ENCODE peak calls at places on chromosomes 11 and 22, in four cellular contexts. One of them, this sample, is unnamed.

GRCh38 chr22:50236731-50237409 is 8.0 kb downstream of the TUBGCP6 start:
- DNase-seq in endothelial cell: no peak
- DNase-seq in tibial artery: no peak
- DNase-seq in cardiac muscle cell: no peak
- DNase-seq in this sample: peak; percentile 31

GRCh38 chr11:43523632-43524031 is 156.9 kb upstream of the HSD17B12 start:
- DNase-seq in endothelial cell: no peak
- DNase-seq in tibial artery: no peak
- DNase-seq in cardiac muscle cell: no peak
- DNase-seq in this sample: no peak

GRCh38 chr11:119474682-119475596 is 52.0 kb upstream of the THY1 start:
- DNase-seq in endothelial cell: peak; percentile 79
- DNase-seq in tibial artery: peak; percentile 66
- DNase-seq in cardiac muscle cell: peak; percentile 83
- DNase-seq in this sample: peak; percentile 80

GRCh38 chr11:110182886-110183285 is 89.7 kb downstream of the ZC3H12C start:
- DNase-seq in endothelial cell: no peak
- DNase-seq in tibial artery: no peak
- DNase-seq in cardiac muscle cell: peak; percentile 35
- DNase-seq in this sample: no peak

GRCh38 chr22:28148816-28149465 is 229.9 kb upstream of the PITPNB start:
- DNase-seq in endothelial cell: no peak
- DNase-seq in tibial artery: no peak
- DNase-seq in cardiac muscle cell: no peak
- DNase-seq in this sample: no peak

GRCh38 chr11:41578421-41579047 is 119.1 kb upstream of the LRRC4C start:
- DNase-seq in endothelial cell: no peak
- DNase-seq in tibial artery: no peak
- DNase-seq in cardiac muscle cell: no peak
- DNase-seq in this sample: no peak

GRCh38 chr11:79466411-79466810 is 25.6 kb upstream of the TENM4 start:
- DNase-seq in endothelial cell: no peak
- DNase-seq in tibial artery: no peak
- DNase-seq in cardiac muscle cell: peak; percentile 50
- DNase-seq in this sample: no peak

GRCh38 chr11:68569357-68569756 is 108.8 kb downstream of the PPP6R3 start:
- DNase-seq in endothelial cell: no peak
- DNase-seq in tibial artery: no peak
- DNase-seq in cardiac muscle cell: no peak
- DNase-seq in this sample: no peak

GRCh38 chr11:67195971-67196418 is 70.3 kb upstream of the GRK2 start:
- DNase-seq in endothelial cell: no peak
- DNase-seq in tibial artery: no peak
- DNase-seq in cardiac muscle cell: peak; percentile 33
- DNase-seq in this sample: no peak

GRCh38 chr11:377174-377865 is 8.0 kb downstream of the B4GALNT4 start:
- DNase-seq in endothelial cell: no peak
- DNase-seq in tibial artery: no peak
- DNase-seq in cardiac muscle cell: no peak
- DNase-seq in this sample: no peak

GRCh38 chr11:117010808-117011540 is 87.3 kb downstream of the SIK3 start:
- DNase-seq in endothelial cell: no peak
- DNase-seq in tibial artery: no peak
- DNase-seq in cardiac muscle cell: peak; percentile 93
- DNase-seq in this sample: no peak

GRCh38 chr22:27474711-27475547 is 326.6 kb downstream of the MN1 start:
- DNase-seq in endothelial cell: no peak
- DNase-seq in tibial artery: no peak
- DNase-seq in cardiac muscle cell: peak; percentile 89
- DNase-seq in this sample: no peak

GRCh38 chr22:35835998-35836691 is 118.5 kb downstream of the APOL5 start:
- DNase-seq in endothelial cell: no peak
- DNase-seq in tibial artery: peak; percentile 47
- DNase-seq in cardiac muscle cell: peak; percentile 91
- DNase-seq in this sample: no peak

GRCh38 chr11:57547854-57548377 is 10.5 kb downstream of the SMTNL1 start:
- DNase-seq in endothelial cell: no peak
- DNase-seq in tibial artery: no peak
- DNase-seq in cardiac muscle cell: no peak
- DNase-seq in this sample: no peak

GRCh38 chr22:22883090-22883727 is 4.4 kb upstream of the IGLL5 start:
- DNase-seq in endothelial cell: no peak
- DNase-seq in tibial artery: no peak
- DNase-seq in cardiac muscle cell: no peak
- DNase-seq in this sample: no peak

GRCh38 chr11:134369656-134370525 is 38.1 kb downstream of the GLB1L2 start:
- DNase-seq in endothelial cell: no peak
- DNase-seq in tibial artery: no peak
- DNase-seq in cardiac muscle cell: no peak
- DNase-seq in this sample: no peak

GRCh38 chr11:134372536-134372935 is 39.5 kb downstream of the B3GAT1 start:
- DNase-seq in endothelial cell: no peak
- DNase-seq in tibial artery: no peak
- DNase-seq in cardiac muscle cell: no peak
- DNase-seq in this sample: no peak

GRCh38 chr11:134372961-134373360 is 39.1 kb downstream of the B3GAT1 start:
- DNase-seq in endothelial cell: no peak
- DNase-seq in tibial artery: no peak
- DNase-seq in cardiac muscle cell: no peak
- DNase-seq in this sample: peak; percentile 23

GRCh38 chr11:134371436-134372185 is 39.8 kb downstream of the GLB1L2 start:
- DNase-seq in endothelial cell: no peak
- DNase-seq in tibial artery: no peak
- DNase-seq in cardiac muscle cell: no peak
- DNase-seq in this sample: no peak

GRCh38 chr11:134370526-134371435 is 39.0 kb downstream of the GLB1L2 start:
- DNase-seq in endothelial cell: no peak
- DNase-seq in tibial artery: no peak
- DNase-seq in cardiac muscle cell: no peak
- DNase-seq in this sample: no peak
- TF ChIP-seq CTCF in endothelial cell: no peak
- TF ChIP-seq CTCF in tibial artery: no peak
- TF ChIP-seq CTCF in cardiac muscle cell: no peak
- TF ChIP-seq CTCF in this sample: no peak

GRCh38 chr11:62592216-62592815 is 993 bp upstream of the TUT1 start:
- DNase-seq in endothelial cell: no peak
- DNase-seq in tibial artery: no peak
- DNase-seq in cardiac muscle cell: no peak
- DNase-seq in this sample: no peak

GRCh38 chr11:62588966-62589637 is 2.2 kb downstream of the TUT1 start:
- DNase-seq in endothelial cell: no peak
- DNase-seq in tibial artery: no peak
- DNase-seq in cardiac muscle cell: no peak
- DNase-seq in this sample: no peak

GRCh38 chr11:62592989-62593421 is 1.7 kb upstream of the TUT1 start:
- DNase-seq in endothelial cell: no peak
- DNase-seq in tibial artery: no peak
- DNase-seq in cardiac muscle cell: no peak
- DNase-seq in this sample: no peak

GRCh38 chr11:62593434-62594044 is 2.2 kb upstream of the TUT1 start:
- DNase-seq in endothelial cell: peak; percentile 81
- DNase-seq in tibial artery: peak; percentile 84
- DNase-seq in cardiac muscle cell: peak; percentile 86
- DNase-seq in this sample: peak; percentile 76

DNA sequence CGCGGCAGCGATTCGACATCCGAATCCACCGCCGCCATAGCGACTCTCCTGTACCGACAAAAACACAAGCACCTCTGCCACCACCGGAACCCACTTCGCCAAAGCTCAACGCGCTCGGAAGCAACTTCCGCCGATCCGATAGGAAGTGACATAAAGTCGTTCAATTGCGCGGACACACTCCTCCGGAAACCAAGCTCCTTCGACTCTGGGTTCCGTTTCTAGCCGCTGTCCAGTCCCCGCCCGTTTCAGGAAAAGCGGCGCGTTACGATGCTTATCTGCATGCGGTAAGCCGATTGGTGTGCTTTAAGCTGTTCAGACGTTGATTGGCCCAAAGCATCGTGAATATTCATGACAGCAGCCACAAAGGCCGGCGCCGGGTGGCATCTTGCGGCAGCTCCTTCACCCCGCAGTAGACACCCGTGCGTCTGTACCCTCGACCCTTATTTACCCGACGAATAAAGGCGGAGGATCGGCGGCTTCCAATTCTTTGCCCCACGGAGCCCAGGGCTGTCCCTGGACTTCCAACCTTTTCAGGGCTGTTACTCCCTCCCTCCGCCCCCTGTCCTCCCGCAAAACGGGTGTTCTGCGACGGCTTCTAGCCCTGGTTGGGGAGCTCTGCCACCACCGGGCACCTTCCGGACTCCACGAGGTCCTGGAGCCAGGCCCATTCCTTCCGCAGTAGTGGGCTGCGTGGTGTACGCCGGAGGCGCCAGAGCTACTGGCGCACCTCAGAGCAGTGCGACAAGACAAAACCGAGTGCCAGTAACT is at the start of gene TUT1:
- DNase-seq in endothelial cell: peak; percentile 90
- DNase-seq in tibial artery: peak; percentile 98
- DNase-seq in cardiac muscle cell: peak; percentile 99
- DNase-seq in this sample: peak; percentile 91
- TF ChIP-seq CTCF in endothelial cell: no peak
- TF ChIP-seq CTCF in tibial artery: no peak
- TF ChIP-seq CTCF in cardiac muscle cell: no peak
- TF ChIP-seq CTCF in this sample: no peak

GRCh38 chr11:2099523-2100316 is 39.5 kb downstream of the IGF2 start:
- DNase-seq in endothelial cell: no peak
- DNase-seq in tibial artery: no peak
- DNase-seq in cardiac muscle cell: peak; percentile 12
- DNase-seq in this sample: no peak
- TF ChIP-seq CTCF in endothelial cell: no peak
- TF ChIP-seq CTCF in tibial artery: no peak
- TF ChIP-seq CTCF in cardiac muscle cell: no peak
- TF ChIP-seq CTCF in this sample: no peak

GRCh38 chr11:36016263-36016662 is 72.4 kb downstream of the LDLRAD3 start:
- DNase-seq in endothelial cell: no peak
- DNase-seq in tibial artery: no peak
- DNase-seq in cardiac muscle cell: peak; percentile 60
- DNase-seq in this sample: no peak
- TF ChIP-seq CTCF in endothelial cell: no peak
- TF ChIP-seq CTCF in tibial artery: no peak
- TF ChIP-seq CTCF in cardiac muscle cell: no peak
- TF ChIP-seq CTCF in this sample: no peak

GRCh38 chr22:24271406-24271760 is 752 bp downstream of the SPECC1L start:
- DNase-seq in endothelial cell: no peak
- DNase-seq in tibial artery: peak; percentile 64
- DNase-seq in cardiac muscle cell: peak; percentile 27
- DNase-seq in this sample: no peak

GRCh38 chr22:24265734-24266133 is 4.9 kb upstream of the SPECC1L start:
- DNase-seq in endothelial cell: no peak
- DNase-seq in tibial artery: no peak
- DNase-seq in cardiac muscle cell: no peak
- DNase-seq in this sample: no peak

DNA sequence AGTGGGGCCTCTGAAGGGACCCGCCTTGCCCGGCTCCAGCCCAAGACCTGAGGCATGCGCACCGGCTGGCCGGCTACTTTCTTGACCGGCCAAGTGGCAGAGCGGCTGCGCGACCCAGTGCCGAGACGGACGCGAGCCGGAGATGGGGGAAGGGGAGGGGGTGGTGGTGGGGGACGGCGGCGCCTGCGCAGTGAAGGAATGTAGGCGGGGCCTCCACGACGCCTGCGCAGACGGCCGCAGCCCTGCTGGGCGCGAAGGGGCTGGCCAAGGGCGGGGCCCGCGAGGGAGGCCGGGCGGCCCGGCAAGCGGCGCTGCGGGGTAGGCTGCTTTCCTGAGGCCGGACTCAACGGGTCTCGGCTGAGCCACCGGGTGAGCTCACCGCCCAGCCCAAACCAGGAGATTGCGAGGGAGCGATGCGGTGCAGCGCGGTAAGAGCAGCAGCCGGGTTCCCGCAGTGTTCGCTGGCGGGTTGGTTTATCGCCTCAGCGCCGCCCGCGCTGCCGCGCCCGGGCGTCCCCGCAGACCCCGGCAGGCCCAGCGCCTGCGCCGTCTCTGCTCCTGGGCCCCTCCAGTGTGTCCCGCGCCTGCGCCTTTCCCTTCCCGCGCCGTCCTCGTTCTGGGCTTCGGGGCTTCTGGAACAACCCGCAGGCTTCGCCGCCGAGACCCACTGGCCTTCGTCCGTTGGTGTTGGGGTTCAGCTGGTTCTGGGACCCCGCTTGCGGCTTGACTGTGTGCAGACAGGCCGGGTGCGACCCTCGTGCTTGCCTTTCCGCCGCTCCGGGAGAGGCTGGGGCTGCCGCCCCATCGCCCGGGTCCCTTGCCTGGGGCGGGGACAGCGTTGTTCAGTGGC is at the start of gene SPECC1L:
- DNase-seq in endothelial cell: peak; percentile 96
- DNase-seq in tibial artery: peak; percentile 92
- DNase-seq in cardiac muscle cell: peak; percentile 97
- DNase-seq in this sample: peak; percentile 95
- TF ChIP-seq CTCF in endothelial cell: no peak
- TF ChIP-seq CTCF in tibial artery: peak; percentile 13
- TF ChIP-seq CTCF in cardiac muscle cell: peak; percentile 24
- TF ChIP-seq CTCF in this sample: no peak

GRCh38 chr22:37818397-37819099 is 4.6 kb upstream of the GALR3 start:
- DNase-seq in endothelial cell: peak; percentile 69
- DNase-seq in tibial artery: peak; percentile 46
- DNase-seq in cardiac muscle cell: peak; percentile 65
- DNase-seq in this sample: peak; percentile 70
- TF ChIP-seq CTCF in endothelial cell: no peak
- TF ChIP-seq CTCF in tibial artery: peak; percentile 21
- TF ChIP-seq CTCF in cardiac muscle cell: peak; percentile 42
- TF ChIP-seq CTCF in this sample: peak; percentile 18

GRCh38 chr11:65391007-65391406 is 4.6 kb downstream of the FRMD8 start:
- DNase-seq in endothelial cell: peak; percentile 48
- DNase-seq in tibial artery: no peak
- DNase-seq in cardiac muscle cell: peak; percentile 46
- DNase-seq in this sample: no peak
- TF ChIP-seq CTCF in endothelial cell: no peak
- TF ChIP-seq CTCF in tibial artery: no peak
- TF ChIP-seq CTCF in cardiac muscle cell: no peak
- TF ChIP-seq CTCF in this sample: no peak

GRCh38 chr22:20430101-20430640 is 7.5 kb downstream of the SCARF2 start:
- DNase-seq in endothelial cell: no peak
- DNase-seq in tibial artery: no peak
- DNase-seq in cardiac muscle cell: no peak
- DNase-seq in this sample: no peak

GRCh38 chr22:20432244-20432686 is 5.4 kb downstream of the SCARF2 start:
- DNase-seq in endothelial cell: no peak
- DNase-seq in tibial artery: no peak
- DNase-seq in cardiac muscle cell: no peak
- DNase-seq in this sample: no peak

GRCh38 chr22:20429254-20430100 is 8.1 kb downstream of the SCARF2 start:
- DNase-seq in endothelial cell: peak; percentile 58
- DNase-seq in tibial artery: no peak
- DNase-seq in cardiac muscle cell: no peak
- DNase-seq in this sample: peak; percentile 89

GRCh38 chr22:20431520-20432237 is 5.9 kb downstream of the SCARF2 start:
- DNase-seq in endothelial cell: no peak
- DNase-seq in tibial artery: no peak
- DNase-seq in cardiac muscle cell: no peak
- DNase-seq in this sample: no peak

GRCh38 chr22:20430641-20431519 is 6.7 kb downstream of the SCARF2 start:
- DNase-seq in endothelial cell: peak; percentile 64
- DNase-seq in tibial artery: no peak
- DNase-seq in cardiac muscle cell: no peak
- DNase-seq in this sample: peak; percentile 72
- TF ChIP-seq CTCF in endothelial cell: peak; percentile 19
- TF ChIP-seq CTCF in tibial artery: no peak
- TF ChIP-seq CTCF in cardiac muscle cell: no peak
- TF ChIP-seq CTCF in this sample: peak; percentile 25

GRCh38 chr11:47186076-47186936 is at the start of gene PACSIN3:
- DNase-seq in endothelial cell: peak; percentile 63
- DNase-seq in tibial artery: no peak
- DNase-seq in cardiac muscle cell: peak; percentile 59
- DNase-seq in this sample: peak; percentile 75
- TF ChIP-seq CTCF in endothelial cell: no peak
- TF ChIP-seq CTCF in tibial artery: no peak
- TF ChIP-seq CTCF in cardiac muscle cell: peak; percentile 6
- TF ChIP-seq CTCF in this sample: no peak

GRCh38 chr11:106231591-106231990 is 154.1 kb downstream of the AASDHPPT start:
- DNase-seq in endothelial cell: no peak
- DNase-seq in tibial artery: no peak
- DNase-seq in cardiac muscle cell: peak; percentile 56
- DNase-seq in this sample: no peak
- TF ChIP-seq CTCF in endothelial cell: no peak
- TF ChIP-seq CTCF in tibial artery: no peak
- TF ChIP-seq CTCF in cardiac muscle cell: peak; percentile 40
- TF ChIP-seq CTCF in this sample: no peak

This sample was measured in nephron progenitor cell.